ENCODE peak calls at places on chromosome 5, in seven cellular contexts. E is hepatocyte, L is NCI-H345, Y is COR-L47, K is progenitor cell of endocrine pancreas, I is foreskin fibroblast, A is KBM-7. J is an unnamed sample.

GRCh38 chr5:87829214-87829551 is 416.5 kb upstream of the CCNH start:
- DNase-seq in E (peak; percentile 54), L (no peak), Y (peak; percentile 31), K (no peak), I (peak; percentile 51), A (no peak), J (no peak)

GRCh38 chr5:154087260-154087659 is 48.5 kb downstream of the MFAP3 start:
- DNase-seq in E (no peak), L (peak; percentile 79), Y (peak; percentile 94), K (no peak), I (no peak), A (no peak), J (no peak)

GRCh38 chr5:34656700-34657549 is 797 bp downstream of the RAI14 start:
- DNase-seq in E (peak; percentile 50), L (no peak), Y (no peak), K (peak; percentile 20), I (peak; percentile 53), A (peak; percentile 12), J (no peak)

GRCh38 chr5:135662683-135663082 is 83.9 kb upstream of the CXCL14 start:
- DNase-seq in E (no peak), L (no peak), Y (no peak), K (no peak), I (no peak), A (no peak), J (no peak)

GRCh38 chr5:74288448-74289109 is 351.9 kb downstream of the ENC1 start:
- DNase-seq in E (no peak), L (no peak), Y (no peak), K (no peak), I (no peak), A (no peak), J (no peak)

GRCh38 chr5:164073013-164073535 is 567.7 kb downstream of the MAT2B start:
- DNase-seq in E (no peak), L (no peak), Y (no peak), K (no peak), I (no peak), A (no peak), J (no peak)

GRCh38 chr5:180648658-180649296 is 623 bp downstream of the FLT4 start:
- DNase-seq in E (peak; percentile 22), L (peak; percentile 17), Y (no peak), K (peak; percentile 53), I (no peak), A (peak; percentile 26), J (no peak)

GRCh38 chr5:54533541-54534179 is 16.1 kb downstream of the SNX18 start:
- DNase-seq in E (peak; percentile 57), L (no peak), Y (no peak), K (no peak), I (peak; percentile 45), A (no peak), J (no peak)

J was measured in GM18507.